ENCODE peak calls at places on chromosomes 7 and 10, in eight cellular contexts. One of them, this sample, is unnamed.

GRCh38 chr7:1741751-1742554 is 71.9 kb downstream of the ELFN1 start:
- DNase-seq in prostate gland: no peak
- DNase-seq in lower leg skin: no peak
- DNase-seq in A549: no peak
- DNase-seq in breast epithelium: no peak
- DNase-seq in IMR-90: no peak
- DNase-seq in heart left ventricle: no peak
- DNase-seq in uterus: peak
- DNase-seq in this sample: no peak

GRCh38 chr10:79585870-79586527 is 24.7 kb upstream of the SFTPA1 start:
- DNase-seq in prostate gland: no peak
- DNase-seq in lower leg skin: no peak
- DNase-seq in A549: no peak
- DNase-seq in breast epithelium: no peak
- DNase-seq in IMR-90: no peak
- DNase-seq in heart left ventricle: no peak
- DNase-seq in uterus: no peak
- DNase-seq in this sample: no peak

GRCh38 chr7:123635551-123636359 is 19.9 kb upstream of the LMOD2 start:
- DNase-seq in prostate gland: no peak
- DNase-seq in lower leg skin: no peak
- DNase-seq in A549: peak
- DNase-seq in breast epithelium: no peak
- DNase-seq in IMR-90: peak
- DNase-seq in heart left ventricle: no peak
- DNase-seq in uterus: no peak
- DNase-seq in this sample: no peak

GRCh38 chr7:132181371-132181770 is 394.9 kb downstream of the PLXNA4 start:
- DNase-seq in prostate gland: no peak
- DNase-seq in lower leg skin: no peak
- DNase-seq in A549: no peak
- DNase-seq in breast epithelium: no peak
- DNase-seq in IMR-90: no peak
- DNase-seq in heart left ventricle: no peak
- DNase-seq in uterus: no peak
- DNase-seq in this sample: no peak

GRCh38 chr10:97174276-97174775 is 11.4 kb downstream of the SLIT1 start:
- DNase-seq in prostate gland: no peak
- DNase-seq in lower leg skin: no peak
- DNase-seq in A549: no peak
- DNase-seq in breast epithelium: no peak
- DNase-seq in IMR-90: no peak
- DNase-seq in heart left ventricle: no peak
- DNase-seq in uterus: no peak
- DNase-seq in this sample: no peak

GRCh38 chr7:97078023-97078988 is 39.2 kb upstream of the SDHAF3 start:
- DNase-seq in prostate gland: no peak
- DNase-seq in lower leg skin: no peak
- DNase-seq in A549: no peak
- DNase-seq in breast epithelium: no peak
- DNase-seq in IMR-90: no peak
- DNase-seq in heart left ventricle: no peak
- DNase-seq in uterus: no peak
- DNase-seq in this sample: no peak

GRCh38 chr7:17009007-17009719 is 127.4 kb upstream of the AGR3 start:
- DNase-seq in prostate gland: no peak
- DNase-seq in lower leg skin: no peak
- DNase-seq in A549: no peak
- DNase-seq in breast epithelium: no peak
- DNase-seq in IMR-90: peak
- DNase-seq in heart left ventricle: no peak
- DNase-seq in uterus: no peak
- DNase-seq in this sample: no peak

GRCh38 chr10:12375076-12375504 is 25.7 kb downstream of the CAMK1D start:
- DNase-seq in prostate gland: no peak
- DNase-seq in lower leg skin: peak
- DNase-seq in A549: no peak
- DNase-seq in breast epithelium: no peak
- DNase-seq in IMR-90: peak
- DNase-seq in heart left ventricle: no peak
- DNase-seq in uterus: peak
- DNase-seq in this sample: no peak

GRCh38 chr10:124701435-124701834 is 42.7 kb downstream of the FAM53B start:
- DNase-seq in prostate gland: no peak
- DNase-seq in lower leg skin: peak
- DNase-seq in A549: no peak
- DNase-seq in breast epithelium: peak
- DNase-seq in IMR-90: peak
- DNase-seq in heart left ventricle: peak
- DNase-seq in uterus: peak
- DNase-seq in this sample: peak

DNA sequence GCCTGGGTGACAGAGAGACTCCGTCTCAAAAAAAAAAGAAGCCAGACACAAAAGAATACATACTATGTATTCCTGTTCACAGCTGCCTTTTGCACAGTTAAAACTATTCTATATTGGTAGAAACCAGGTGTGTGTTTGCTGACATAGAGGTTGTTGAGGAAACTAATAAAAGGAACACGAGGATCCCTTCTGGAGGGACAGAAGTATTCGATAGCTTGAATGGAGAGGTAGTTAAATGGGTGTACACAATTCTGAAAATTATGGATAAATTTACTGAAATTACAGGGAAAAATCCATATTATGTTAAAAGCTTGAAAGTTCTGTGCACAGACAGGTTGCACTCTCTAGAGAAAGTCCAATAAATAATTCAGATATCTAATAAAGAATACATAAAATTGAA is 71.5 kb downstream of the CUBN start:
- DNase-seq in prostate gland: no peak
- DNase-seq in lower leg skin: no peak
- DNase-seq in A549: no peak
- DNase-seq in breast epithelium: no peak
- DNase-seq in IMR-90: no peak
- DNase-seq in heart left ventricle: no peak
- DNase-seq in uterus: no peak
- DNase-seq in this sample: no peak
- H3K4me3 ChIP-seq in prostate gland: no peak
- H3K4me3 ChIP-seq in lower leg skin: no peak
- H3K4me3 ChIP-seq in A549: no peak
- H3K4me3 ChIP-seq in breast epithelium: no peak
- H3K4me3 ChIP-seq in IMR-90: no peak
- H3K4me3 ChIP-seq in heart left ventricle: no peak
- H3K4me3 ChIP-seq in uterus: no peak
- H3K4me3 ChIP-seq in this sample: no peak

DNA sequence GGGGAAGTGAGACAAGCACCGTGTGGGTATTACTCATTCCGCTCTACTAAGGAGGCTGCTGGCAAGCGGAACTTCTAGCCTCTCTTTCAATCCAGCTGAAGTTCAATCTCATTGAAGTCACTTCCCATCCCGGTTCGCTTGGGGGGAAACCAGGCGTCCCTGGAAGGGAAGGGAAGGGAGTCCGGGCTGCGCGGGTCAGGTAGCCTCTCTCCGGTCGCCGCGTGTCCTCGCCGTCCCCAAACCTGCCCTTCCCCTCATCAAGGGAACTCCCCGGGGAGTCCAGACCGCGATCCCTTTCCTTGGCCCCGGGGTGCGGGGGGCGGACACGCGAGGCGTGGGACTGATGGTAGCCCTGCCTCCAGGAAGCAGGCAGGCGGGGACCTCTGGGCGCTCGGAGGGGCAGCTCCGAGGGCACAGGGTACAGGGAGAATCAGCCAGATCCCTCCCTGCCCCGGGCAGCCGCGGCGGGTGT is 598 bp upstream of the ZEB1 start:
- DNase-seq in prostate gland: peak
- DNase-seq in lower leg skin: peak
- DNase-seq in A549: peak
- DNase-seq in breast epithelium: no peak
- DNase-seq in IMR-90: peak
- DNase-seq in heart left ventricle: peak
- DNase-seq in uterus: peak
- DNase-seq in this sample: peak
- TF ChIP-seq POLR2A in prostate gland: peak
- TF ChIP-seq POLR2A in lower leg skin: no peak
- TF ChIP-seq POLR2A in A549: no peak
- TF ChIP-seq POLR2A in breast epithelium: no peak
- TF ChIP-seq POLR2A in IMR-90: peak
- TF ChIP-seq POLR2A in heart left ventricle: no peak
- TF ChIP-seq POLR2A in uterus: peak
- TF ChIP-seq POLR2A in this sample: no peak

DNA sequence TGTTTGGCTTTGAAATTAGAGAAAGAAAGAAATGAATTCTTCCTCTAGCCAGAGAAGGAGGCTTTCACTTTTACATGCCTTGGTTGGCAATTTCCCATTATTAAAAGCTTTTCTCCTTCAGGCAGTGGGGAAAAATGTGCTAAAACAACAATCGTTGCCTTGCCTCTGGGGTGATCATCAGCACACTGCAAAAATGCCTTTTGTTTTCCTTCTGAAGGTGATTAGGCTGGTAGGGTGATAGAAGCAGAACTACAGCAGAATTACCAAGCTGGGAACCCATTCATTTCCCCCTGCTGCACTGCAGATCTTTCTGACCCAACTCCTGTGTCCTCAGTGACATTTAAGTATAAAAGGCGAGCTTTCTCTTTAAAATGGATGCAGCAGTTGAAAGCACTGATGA is 22.2 kb downstream of the ANK3 start:
- DNase-seq in prostate gland: no peak
- DNase-seq in lower leg skin: no peak
- DNase-seq in A549: no peak
- DNase-seq in breast epithelium: no peak
- DNase-seq in IMR-90: no peak
- DNase-seq in heart left ventricle: no peak
- DNase-seq in uterus: no peak
- DNase-seq in this sample: no peak
- H3K4me3 ChIP-seq in prostate gland: no peak
- H3K4me3 ChIP-seq in lower leg skin: no peak
- H3K4me3 ChIP-seq in A549: no peak
- H3K4me3 ChIP-seq in breast epithelium: no peak
- H3K4me3 ChIP-seq in IMR-90: no peak
- H3K4me3 ChIP-seq in heart left ventricle: no peak
- H3K4me3 ChIP-seq in uterus: no peak
- H3K4me3 ChIP-seq in this sample: no peak

GRCh38 chr10:7157091-7157490 is 253.7 kb downstream of the SFMBT2 start:
- DNase-seq in prostate gland: no peak
- DNase-seq in lower leg skin: no peak
- DNase-seq in A549: no peak
- DNase-seq in breast epithelium: no peak
- DNase-seq in IMR-90: no peak
- DNase-seq in heart left ventricle: no peak
- DNase-seq in uterus: no peak
- DNase-seq in this sample: no peak

GRCh38 chr10:7159928-7160327 is 250.9 kb downstream of the SFMBT2 start:
- DNase-seq in prostate gland: no peak
- DNase-seq in lower leg skin: no peak
- DNase-seq in A549: no peak
- DNase-seq in breast epithelium: no peak
- DNase-seq in IMR-90: no peak
- DNase-seq in heart left ventricle: no peak
- DNase-seq in uterus: no peak
- DNase-seq in this sample: no peak

GRCh38 chr10:7161484-7162283 is 249.2 kb downstream of the SFMBT2 start:
- DNase-seq in prostate gland: no peak
- DNase-seq in lower leg skin: no peak
- DNase-seq in A549: no peak
- DNase-seq in breast epithelium: peak
- DNase-seq in IMR-90: no peak
- DNase-seq in heart left ventricle: peak
- DNase-seq in uterus: no peak
- DNase-seq in this sample: peak

GRCh38 chr10:7162331-7162730 is 248.5 kb downstream of the SFMBT2 start:
- DNase-seq in prostate gland: no peak
- DNase-seq in lower leg skin: no peak
- DNase-seq in A549: no peak
- DNase-seq in breast epithelium: no peak
- DNase-seq in IMR-90: no peak
- DNase-seq in heart left ventricle: no peak
- DNase-seq in uterus: no peak
- DNase-seq in this sample: no peak

GRCh38 chr10:7159517-7159916 is 251.3 kb downstream of the SFMBT2 start:
- DNase-seq in prostate gland: no peak
- DNase-seq in lower leg skin: no peak
- DNase-seq in A549: no peak
- DNase-seq in breast epithelium: no peak
- DNase-seq in IMR-90: no peak
- DNase-seq in heart left ventricle: no peak
- DNase-seq in uterus: no peak
- DNase-seq in this sample: no peak
- TF ChIP-seq POLR2A in prostate gland: no peak
- TF ChIP-seq POLR2A in lower leg skin: no peak
- TF ChIP-seq POLR2A in A549: no peak
- TF ChIP-seq POLR2A in breast epithelium: no peak
- TF ChIP-seq POLR2A in IMR-90: no peak
- TF ChIP-seq POLR2A in heart left ventricle: no peak
- TF ChIP-seq POLR2A in uterus: no peak
- TF ChIP-seq POLR2A in this sample: no peak

DNA sequence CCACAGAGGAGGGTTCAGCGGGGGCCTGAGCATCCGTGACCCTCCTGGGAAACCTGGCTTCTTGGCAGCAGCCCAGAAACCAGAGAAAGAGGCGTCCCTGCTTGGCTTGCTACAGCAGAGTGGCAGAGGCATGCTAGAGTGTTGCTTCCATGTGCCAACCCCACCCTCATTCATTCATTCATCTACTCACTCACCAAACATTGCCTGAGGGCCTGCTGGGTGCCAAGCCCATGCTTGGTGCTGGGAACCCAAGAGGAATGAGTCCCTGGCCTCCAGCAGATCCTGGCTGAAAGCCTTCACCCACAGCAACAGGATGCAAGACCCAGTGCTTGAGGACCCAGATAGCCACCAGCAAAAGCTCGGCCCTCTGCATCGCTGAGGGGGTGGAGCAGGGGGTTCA is 129.0 kb downstream of the CDH23 start:
- DNase-seq in prostate gland: no peak
- DNase-seq in lower leg skin: no peak
- DNase-seq in A549: no peak
- DNase-seq in breast epithelium: no peak
- DNase-seq in IMR-90: no peak
- DNase-seq in heart left ventricle: no peak
- DNase-seq in uterus: no peak
- DNase-seq in this sample: no peak
- H3K4me3 ChIP-seq in prostate gland: no peak
- H3K4me3 ChIP-seq in lower leg skin: no peak
- H3K4me3 ChIP-seq in A549: no peak
- H3K4me3 ChIP-seq in breast epithelium: no peak
- H3K4me3 ChIP-seq in IMR-90: no peak
- H3K4me3 ChIP-seq in heart left ventricle: no peak
- H3K4me3 ChIP-seq in uterus: no peak
- H3K4me3 ChIP-seq in this sample: no peak

DNA sequence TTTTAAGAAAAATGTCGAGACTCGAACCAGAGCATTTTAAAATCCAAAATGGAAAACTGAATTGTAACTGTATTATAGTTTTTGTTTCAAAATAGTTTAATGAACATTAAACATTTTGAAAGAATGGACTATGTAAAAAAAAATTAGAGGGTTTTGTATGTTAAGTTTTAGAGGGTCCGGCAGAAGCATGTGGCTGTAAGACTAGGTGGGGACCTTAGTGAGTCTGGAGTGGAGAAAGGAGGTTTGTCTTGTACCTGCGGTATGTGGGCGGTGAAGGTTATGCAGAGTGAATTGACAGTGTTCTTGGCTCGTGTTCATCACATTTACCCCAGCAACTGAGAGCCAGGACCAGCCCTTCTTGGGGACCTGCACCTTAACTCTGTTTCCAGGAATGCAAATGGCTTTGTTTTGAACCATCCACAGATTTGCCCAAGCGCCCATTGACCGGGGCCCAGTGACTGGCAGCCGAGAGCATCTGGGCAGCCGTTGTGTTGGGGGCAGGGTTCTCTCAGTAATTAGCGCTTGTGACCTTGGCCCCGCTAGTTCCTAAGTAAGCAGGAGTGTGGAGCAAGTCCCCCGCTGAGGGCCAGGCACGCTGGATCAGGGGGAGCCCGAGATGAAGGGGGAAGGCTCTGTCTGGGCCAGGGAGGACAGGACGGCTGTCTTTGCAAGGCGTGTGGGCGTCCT is 1.4 kb upstream of the KLF6 start:
- DNase-seq in prostate gland: no peak
- DNase-seq in lower leg skin: no peak
- DNase-seq in A549: no peak
- DNase-seq in breast epithelium: peak
- DNase-seq in IMR-90: peak
- DNase-seq in heart left ventricle: peak
- DNase-seq in uterus: no peak
- DNase-seq in this sample: peak
- TF ChIP-seq POLR2A in prostate gland: no peak
- TF ChIP-seq POLR2A in lower leg skin: no peak
- TF ChIP-seq POLR2A in A549: peak
- TF ChIP-seq POLR2A in breast epithelium: no peak
- TF ChIP-seq POLR2A in IMR-90: peak
- TF ChIP-seq POLR2A in heart left ventricle: no peak
- TF ChIP-seq POLR2A in uterus: no peak
- TF ChIP-seq POLR2A in this sample: no peak